ENCODE peak calls at places on chromosomes 2 and 18, in four cellular contexts. One of them, this sample, is unnamed.

GRCh38 chr18:38077219-38077618 is 511.6 kb upstream of the CELF4 start:
- DNase-seq in GM12865: no peak
- DNase-seq in IMR-90: no peak
- DNase-seq in fibroblast of mammary gland: no peak
- DNase-seq in this sample: no peak

GRCh38 chr2:43269074-43269572 is 42.7 kb upstream of the ZFP36L2 start:
- DNase-seq in IMR-90: peak; percentile 99
- DNase-seq in fibroblast of mammary gland: peak; percentile 100
- DNase-seq in GM12865: no peak
- DNase-seq in this sample: peak; percentile 98

GRCh38 chr18:49815927-49816326 is 2.6 kb upstream of the ACAA2 start:
- DNase-seq in GM12865: no peak
- DNase-seq in IMR-90: no peak
- DNase-seq in fibroblast of mammary gland: no peak
- DNase-seq in this sample: no peak

GRCh38 chr2:42971381-42971780 is 179.0 kb upstream of the HAAO start:
- DNase-seq in IMR-90: no peak
- DNase-seq in fibroblast of mammary gland: no peak
- DNase-seq in GM12865: no peak
- DNase-seq in this sample: no peak

GRCh38 chr18:42112657-42113420 is 157.8 kb downstream of the PIK3C3 start:
- DNase-seq in GM12865: no peak
- DNase-seq in IMR-90: no peak
- DNase-seq in fibroblast of mammary gland: peak; percentile 66
- DNase-seq in this sample: peak; percentile 19

GRCh38 chr2:235577404-235578330 is 83.8 kb downstream of the AGAP1 start:
- DNase-seq in fibroblast of mammary gland: peak; percentile 71
- DNase-seq in GM12865: no peak
- DNase-seq in IMR-90: peak; percentile 70
- DNase-seq in this sample: peak; percentile 29

GRCh38 chr2:15313657-15314056 is 247.5 kb downstream of the NBAS start:
- DNase-seq in fibroblast of mammary gland: peak; percentile 64
- DNase-seq in GM12865: peak; percentile 55
- DNase-seq in IMR-90: peak; percentile 71
- DNase-seq in this sample: peak; percentile 77

GRCh38 chr2:73640537-73640936 is 1.7 kb downstream of the NAT8 start:
- DNase-seq in IMR-90: no peak
- DNase-seq in fibroblast of mammary gland: peak; percentile 47
- DNase-seq in GM12865: no peak
- DNase-seq in this sample: no peak

GRCh38 chr18:33446604-33447003 is 6.1 kb upstream of the CCDC178 start:
- DNase-seq in IMR-90: no peak
- DNase-seq in GM12865: no peak
- DNase-seq in fibroblast of mammary gland: no peak
- DNase-seq in this sample: no peak

GRCh38 chr2:227460079-227460485 is 11.9 kb upstream of the AGFG1 start:
- DNase-seq in IMR-90: peak; percentile 65
- DNase-seq in fibroblast of mammary gland: peak; percentile 88
- DNase-seq in GM12865: peak; percentile 83
- DNase-seq in this sample: peak; percentile 85

GRCh38 chr18:78932281-78932680 is 47.3 kb upstream of the SALL3 start:
- DNase-seq in fibroblast of mammary gland: no peak
- DNase-seq in IMR-90: no peak
- DNase-seq in GM12865: no peak
- DNase-seq in this sample: no peak

GRCh38 chr2:230231251-230231650 is 5.7 kb downstream of the SP140 start:
- DNase-seq in GM12865: no peak
- DNase-seq in IMR-90: no peak
- DNase-seq in fibroblast of mammary gland: no peak
- DNase-seq in this sample: peak; percentile 24

GRCh38 chr2:237096911-237097310 is 11.2 kb downstream of the COPS8 start:
- DNase-seq in fibroblast of mammary gland: peak; percentile 95
- DNase-seq in IMR-90: peak; percentile 77
- DNase-seq in GM12865: no peak
- DNase-seq in this sample: peak; percentile 81

GRCh38 chr2:134153481-134153880 is 100.4 kb upstream of the MGAT5 start:
- DNase-seq in fibroblast of mammary gland: no peak
- DNase-seq in GM12865: no peak
- DNase-seq in IMR-90: no peak
- DNase-seq in this sample: no peak

GRCh38 chr2:105800953-105801635 is 56.4 kb downstream of the NCK2 start:
- DNase-seq in GM12865: no peak
- DNase-seq in IMR-90: no peak
- DNase-seq in fibroblast of mammary gland: no peak
- DNase-seq in this sample: no peak

GRCh38 chr2:211349031-211349430 is 792.6 kb downstream of the CPS1 start:
- DNase-seq in IMR-90: no peak
- DNase-seq in fibroblast of mammary gland: no peak
- DNase-seq in GM12865: no peak
- DNase-seq in this sample: no peak

GRCh38 chr2:136363921-136364320 is 246.0 kb upstream of the CXCR4 start:
- DNase-seq in GM12865: no peak
- DNase-seq in fibroblast of mammary gland: peak; percentile 2
- DNase-seq in IMR-90: no peak
- DNase-seq in this sample: peak; percentile 36

GRCh38 chr2:48712151-48712550 is 43.4 kb downstream of the LHCGR start:
- DNase-seq in IMR-90: peak; percentile 58
- DNase-seq in fibroblast of mammary gland: no peak
- DNase-seq in GM12865: no peak
- DNase-seq in this sample: no peak

GRCh38 chr2:219498280-219499057 is at the start of gene GMPPA:
- DNase-seq in fibroblast of mammary gland: peak; percentile 98
- DNase-seq in GM12865: peak; percentile 97
- DNase-seq in IMR-90: peak; percentile 99
- DNase-seq in this sample: peak; percentile 99
- TF ChIP-seq CTCF in fibroblast of mammary gland: no peak
- TF ChIP-seq CTCF in GM12865: no peak
- TF ChIP-seq CTCF in IMR-90: no peak
- TF ChIP-seq CTCF in this sample: no peak

GRCh38 chr2:145680276-145680675 is 1160.4 kb upstream of the ZEB2 start:
- DNase-seq in IMR-90: no peak
- DNase-seq in GM12865: no peak
- DNase-seq in fibroblast of mammary gland: no peak
- DNase-seq in this sample: no peak

GRCh38 chr2:145674705-145675104 is 1154.8 kb upstream of the ZEB2 start:
- DNase-seq in fibroblast of mammary gland: no peak
- DNase-seq in GM12865: no peak
- DNase-seq in IMR-90: no peak
- DNase-seq in this sample: no peak

GRCh38 chr2:145682536-145683157 is 1162.7 kb upstream of the ZEB2 start:
- DNase-seq in GM12865: no peak
- DNase-seq in fibroblast of mammary gland: peak; percentile 55
- DNase-seq in IMR-90: peak; percentile 56
- DNase-seq in this sample: peak; percentile 24

DNA sequence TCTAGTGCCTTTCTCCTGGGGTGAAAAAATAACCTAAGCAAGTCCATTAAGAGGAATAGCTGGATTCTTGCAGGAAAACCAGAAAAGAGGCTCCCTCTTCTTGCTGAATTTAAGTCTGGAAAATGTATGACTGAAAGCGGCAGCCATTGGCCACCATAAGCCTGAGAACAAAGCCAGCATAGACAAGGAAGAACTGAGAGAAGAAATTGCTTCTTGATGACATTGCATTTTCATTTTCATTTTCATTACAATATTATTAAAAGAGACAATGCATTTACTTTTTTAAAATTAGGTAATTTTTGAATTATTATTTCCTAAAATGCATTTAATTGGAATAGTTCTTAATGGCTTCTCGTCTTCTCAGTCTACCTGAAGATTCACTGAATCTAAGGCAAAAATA is 1157.5 kb upstream of the ZEB2 start:
- DNase-seq in IMR-90: no peak
- DNase-seq in GM12865: no peak
- DNase-seq in fibroblast of mammary gland: no peak
- DNase-seq in this sample: no peak
- H3K4me3 ChIP-seq in IMR-90: no peak overlapping the region
- H3K4me3 ChIP-seq in GM12865: no peak overlapping the region
- H3K4me3 ChIP-seq in fibroblast of mammary gland: no peak overlapping the region
- H3K4me3 ChIP-seq in this sample: no peak overlapping the region

GRCh38 chr2:31151501-31151900 is 13.3 kb upstream of the GALNT14 start:
- DNase-seq in IMR-90: no peak
- DNase-seq in GM12865: no peak
- DNase-seq in fibroblast of mammary gland: no peak
- DNase-seq in this sample: no peak
- TF ChIP-seq CTCF in IMR-90: peak; percentile 4
- TF ChIP-seq CTCF in GM12865: no peak
- TF ChIP-seq CTCF in fibroblast of mammary gland: no peak
- TF ChIP-seq CTCF in this sample: no peak

GRCh38 chr18:58042826-58043362 is 1.1 kb upstream of the NEDD4L start:
- DNase-seq in fibroblast of mammary gland: no peak
- DNase-seq in GM12865: peak; percentile 9
- DNase-seq in IMR-90: no peak
- DNase-seq in this sample: no peak
- H3K4me3 ChIP-seq in fibroblast of mammary gland: peak overlapping the region; percentile 64
- H3K4me3 ChIP-seq in GM12865: peak overlapping the region; percentile 78
- H3K4me3 ChIP-seq in IMR-90: peak overlapping the region; percentile 79
- H3K4me3 ChIP-seq in this sample: peak overlapping the region; percentile 72

GRCh38 chr2:150110548-150110947 is 376.9 kb downstream of the RND3 start:
- DNase-seq in IMR-90: peak; percentile 67
- DNase-seq in fibroblast of mammary gland: peak; percentile 56
- DNase-seq in GM12865: no peak
- DNase-seq in this sample: no peak
- TF ChIP-seq CTCF in IMR-90: no peak
- TF ChIP-seq CTCF in fibroblast of mammary gland: no peak
- TF ChIP-seq CTCF in GM12865: no peak
- TF ChIP-seq CTCF in this sample: no peak

DNA sequence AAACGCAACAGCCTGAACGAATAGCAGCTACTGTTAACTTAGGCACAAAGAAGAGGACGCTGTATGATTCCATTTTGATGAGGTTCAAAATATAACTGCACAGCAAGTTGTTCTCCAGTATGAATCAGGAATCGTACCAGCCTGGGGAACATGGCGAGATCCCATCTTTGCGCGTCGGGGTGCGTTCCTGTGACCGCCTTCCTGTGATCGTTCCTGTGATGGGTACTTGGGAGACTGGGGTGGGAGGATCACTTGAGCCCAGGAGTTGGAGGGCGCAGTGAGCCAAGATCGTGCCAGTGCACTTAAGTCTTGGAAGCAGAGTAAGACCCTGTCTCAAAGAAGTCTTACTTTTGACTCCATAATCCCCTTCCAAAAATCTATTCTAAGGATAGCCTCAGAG is 951 bp upstream of the WDR33 start:
- DNase-seq in IMR-90: no peak
- DNase-seq in fibroblast of mammary gland: no peak
- DNase-seq in GM12865: no peak
- DNase-seq in this sample: no peak
- H3K4me3 ChIP-seq in IMR-90: no peak overlapping the region
- H3K4me3 ChIP-seq in fibroblast of mammary gland: peak overlapping the region; percentile 81
- H3K4me3 ChIP-seq in GM12865: peak overlapping the region; percentile 86
- H3K4me3 ChIP-seq in this sample: no peak overlapping the region

This sample was measured in astrocyte of the spinal cord.